ENCODE peak calls at places on chromosome 3, in six cellular contexts. One of them, this sample, is unnamed.

GRCh38 chr3:194740859-194741486 is 55.3 kb downstream of the FAM43A start:
- DNase-seq in PC-9: peak; percentile 100
- DNase-seq in cerebellar cortex: no peak
- DNase-seq in activated CD8-positive, alpha-beta memory T cell treated with anti-CD3 and anti-CD28 coated beads, Interleukin-2, amount 50 U/mL, for 4 hours: no peak
- DNase-seq in OCI-LY7: no peak
- DNase-seq in GM20000: no peak
- DNase-seq in this sample: peak; percentile 91

GRCh38 chr3:64523324-64523723 is 164.5 kb downstream of the ADAMTS9 start:
- DNase-seq in GM20000: no peak
- DNase-seq in OCI-LY7: no peak
- DNase-seq in PC-9: no peak
- DNase-seq in activated CD8-positive, alpha-beta memory T cell treated with anti-CD3 and anti-CD28 coated beads, Interleukin-2, amount 50 U/mL, for 4 hours: no peak
- DNase-seq in cerebellar cortex: no peak
- DNase-seq in this sample: no peak

GRCh38 chr3:45551214-45552010 is 43.1 kb upstream of the LIMD1 start:
- DNase-seq in PC-9: peak; percentile 79
- DNase-seq in cerebellar cortex: no peak
- DNase-seq in GM20000: no peak
- DNase-seq in OCI-LY7: no peak
- DNase-seq in activated CD8-positive, alpha-beta memory T cell treated with anti-CD3 and anti-CD28 coated beads, Interleukin-2, amount 50 U/mL, for 4 hours: no peak
- DNase-seq in this sample: peak; percentile 39

GRCh38 chr3:37161351-37161750 is 13.0 kb downstream of the LRRFIP2 start:
- DNase-seq in cerebellar cortex: no peak
- DNase-seq in PC-9: no peak
- DNase-seq in GM20000: no peak
- DNase-seq in activated CD8-positive, alpha-beta memory T cell treated with anti-CD3 and anti-CD28 coated beads, Interleukin-2, amount 50 U/mL, for 4 hours: no peak
- DNase-seq in OCI-LY7: no peak
- DNase-seq in this sample: no peak

GRCh38 chr3:175211481-175211880 is 352.3 kb downstream of the NAALADL2 start:
- DNase-seq in OCI-LY7: no peak
- DNase-seq in cerebellar cortex: no peak
- DNase-seq in PC-9: no peak
- DNase-seq in activated CD8-positive, alpha-beta memory T cell treated with anti-CD3 and anti-CD28 coated beads, Interleukin-2, amount 50 U/mL, for 4 hours: no peak
- DNase-seq in GM20000: no peak
- DNase-seq in this sample: no peak

GRCh38 chr3:120438971-120439370 is 11.8 kb downstream of the FSTL1 start:
- DNase-seq in PC-9: no peak
- DNase-seq in activated CD8-positive, alpha-beta memory T cell treated with anti-CD3 and anti-CD28 coated beads, Interleukin-2, amount 50 U/mL, for 4 hours: no peak
- DNase-seq in cerebellar cortex: no peak
- DNase-seq in OCI-LY7: no peak
- DNase-seq in GM20000: no peak
- DNase-seq in this sample: no peak

GRCh38 chr3:16048435-16049318 is 125.8 kb upstream of the GALNT15 start:
- DNase-seq in activated CD8-positive, alpha-beta memory T cell treated with anti-CD3 and anti-CD28 coated beads, Interleukin-2, amount 50 U/mL, for 4 hours: peak; percentile 22
- DNase-seq in cerebellar cortex: peak; percentile 83
- DNase-seq in PC-9: peak; percentile 36
- DNase-seq in GM20000: peak; percentile 75
- DNase-seq in OCI-LY7: peak; percentile 62
- DNase-seq in this sample: peak; percentile 61

GRCh38 chr3:72679540-72680198 is 168.6 kb downstream of the SHQ1 start:
- DNase-seq in PC-9: no peak
- DNase-seq in activated CD8-positive, alpha-beta memory T cell treated with anti-CD3 and anti-CD28 coated beads, Interleukin-2, amount 50 U/mL, for 4 hours: no peak
- DNase-seq in OCI-LY7: peak; percentile 11
- DNase-seq in cerebellar cortex: no peak
- DNase-seq in GM20000: peak; percentile 44
- DNase-seq in this sample: no peak

GRCh38 chr3:185722920-185723319 is 101.9 kb downstream of the IGF2BP2 start:
- DNase-seq in cerebellar cortex: no peak
- DNase-seq in GM20000: no peak
- DNase-seq in activated CD8-positive, alpha-beta memory T cell treated with anti-CD3 and anti-CD28 coated beads, Interleukin-2, amount 50 U/mL, for 4 hours: no peak
- DNase-seq in PC-9: no peak
- DNase-seq in OCI-LY7: no peak
- DNase-seq in this sample: no peak

GRCh38 chr3:39255503-39256325 is 24.1 kb downstream of the CX3CR1 start:
- DNase-seq in PC-9: no peak
- DNase-seq in cerebellar cortex: no peak
- DNase-seq in activated CD8-positive, alpha-beta memory T cell treated with anti-CD3 and anti-CD28 coated beads, Interleukin-2, amount 50 U/mL, for 4 hours: no peak
- DNase-seq in GM20000: peak; percentile 73
- DNase-seq in OCI-LY7: peak; percentile 95
- DNase-seq in this sample: no peak

GRCh38 chr3:10933021-10933420 is 59.5 kb upstream of the SLC6A1 start:
- DNase-seq in GM20000: no peak
- DNase-seq in cerebellar cortex: no peak
- DNase-seq in activated CD8-positive, alpha-beta memory T cell treated with anti-CD3 and anti-CD28 coated beads, Interleukin-2, amount 50 U/mL, for 4 hours: no peak
- DNase-seq in OCI-LY7: no peak
- DNase-seq in PC-9: no peak
- DNase-seq in this sample: no peak

GRCh38 chr3:51539291-51539891 is 872 bp downstream of the RAD54L2 start:
- DNase-seq in GM20000: peak; percentile 43
- DNase-seq in activated CD8-positive, alpha-beta memory T cell treated with anti-CD3 and anti-CD28 coated beads, Interleukin-2, amount 50 U/mL, for 4 hours: peak; percentile 35
- DNase-seq in cerebellar cortex: peak; percentile 36
- DNase-seq in OCI-LY7: peak; percentile 51
- DNase-seq in PC-9: peak; percentile 49
- DNase-seq in this sample: no peak

GRCh38 chr3:79467721-79468120 is 300.1 kb downstream of the ROBO1 start:
- DNase-seq in activated CD8-positive, alpha-beta memory T cell treated with anti-CD3 and anti-CD28 coated beads, Interleukin-2, amount 50 U/mL, for 4 hours: no peak
- DNase-seq in GM20000: no peak
- DNase-seq in OCI-LY7: no peak
- DNase-seq in cerebellar cortex: no peak
- DNase-seq in PC-9: no peak
- DNase-seq in this sample: no peak

GRCh38 chr3:20323307-20323927 is 137.4 kb upstream of the SGO1 start:
- DNase-seq in activated CD8-positive, alpha-beta memory T cell treated with anti-CD3 and anti-CD28 coated beads, Interleukin-2, amount 50 U/mL, for 4 hours: no peak
- DNase-seq in OCI-LY7: no peak
- DNase-seq in cerebellar cortex: no peak
- DNase-seq in PC-9: peak; percentile 41
- DNase-seq in GM20000: no peak
- DNase-seq in this sample: no peak

GRCh38 chr3:134057006-134057832 is 27.5 kb upstream of the SLCO2A1 start:
- DNase-seq in PC-9: no peak
- DNase-seq in OCI-LY7: no peak
- DNase-seq in activated CD8-positive, alpha-beta memory T cell treated with anti-CD3 and anti-CD28 coated beads, Interleukin-2, amount 50 U/mL, for 4 hours: no peak
- DNase-seq in cerebellar cortex: no peak
- DNase-seq in GM20000: no peak
- DNase-seq in this sample: no peak

GRCh38 chr3:123791417-123791816 is 92.7 kb downstream of the MYLK start:
- DNase-seq in cerebellar cortex: no peak
- DNase-seq in OCI-LY7: no peak
- DNase-seq in activated CD8-positive, alpha-beta memory T cell treated with anti-CD3 and anti-CD28 coated beads, Interleukin-2, amount 50 U/mL, for 4 hours: no peak
- DNase-seq in GM20000: no peak
- DNase-seq in PC-9: no peak
- DNase-seq in this sample: no peak

GRCh38 chr3:128070898-128071591 is 18.8 kb downstream of the SEC61A1 start:
- DNase-seq in GM20000: no peak
- DNase-seq in PC-9: no peak
- DNase-seq in activated CD8-positive, alpha-beta memory T cell treated with anti-CD3 and anti-CD28 coated beads, Interleukin-2, amount 50 U/mL, for 4 hours: no peak
- DNase-seq in OCI-LY7: no peak
- DNase-seq in cerebellar cortex: no peak
- DNase-seq in this sample: no peak

GRCh38 chr3:27253831-27254230 is 115.4 kb downstream of the NEK10 start:
- DNase-seq in activated CD8-positive, alpha-beta memory T cell treated with anti-CD3 and anti-CD28 coated beads, Interleukin-2, amount 50 U/mL, for 4 hours: no peak
- DNase-seq in OCI-LY7: peak; percentile 5
- DNase-seq in GM20000: peak; percentile 11
- DNase-seq in PC-9: peak; percentile 37
- DNase-seq in cerebellar cortex: peak; percentile 19
- DNase-seq in this sample: peak; percentile 51

GRCh38 chr3:172043233-172043632 is 3.9 kb downstream of the FNDC3B start:
- DNase-seq in GM20000: no peak
- DNase-seq in cerebellar cortex: no peak
- DNase-seq in PC-9: no peak
- DNase-seq in OCI-LY7: no peak
- DNase-seq in activated CD8-positive, alpha-beta memory T cell treated with anti-CD3 and anti-CD28 coated beads, Interleukin-2, amount 50 U/mL, for 4 hours: no peak
- DNase-seq in this sample: no peak

GRCh38 chr3:152389316-152389934 is 120.7 kb downstream of the MBNL1 start:
- DNase-seq in cerebellar cortex: no peak
- DNase-seq in OCI-LY7: no peak
- DNase-seq in GM20000: no peak
- DNase-seq in activated CD8-positive, alpha-beta memory T cell treated with anti-CD3 and anti-CD28 coated beads, Interleukin-2, amount 50 U/mL, for 4 hours: no peak
- DNase-seq in PC-9: peak; percentile 47
- DNase-seq in this sample: no peak

GRCh38 chr3:31908391-31909097 is 72.5 kb downstream of the OSBPL10 start:
- DNase-seq in OCI-LY7: peak; percentile 74
- DNase-seq in GM20000: no peak
- DNase-seq in cerebellar cortex: no peak
- DNase-seq in PC-9: no peak
- DNase-seq in activated CD8-positive, alpha-beta memory T cell treated with anti-CD3 and anti-CD28 coated beads, Interleukin-2, amount 50 U/mL, for 4 hours: no peak
- DNase-seq in this sample: peak; percentile 7

GRCh38 chr3:153028336-153028735 is 133.7 kb upstream of the RAP2B start:
- DNase-seq in cerebellar cortex: peak; percentile 11
- DNase-seq in activated CD8-positive, alpha-beta memory T cell treated with anti-CD3 and anti-CD28 coated beads, Interleukin-2, amount 50 U/mL, for 4 hours: no peak
- DNase-seq in GM20000: no peak
- DNase-seq in OCI-LY7: no peak
- DNase-seq in PC-9: no peak
- DNase-seq in this sample: no peak

GRCh38 chr3:184944221-184944620 is 132.3 kb downstream of the VPS8 start:
- DNase-seq in GM20000: no peak
- DNase-seq in PC-9: no peak
- DNase-seq in OCI-LY7: no peak
- DNase-seq in cerebellar cortex: no peak
- DNase-seq in activated CD8-positive, alpha-beta memory T cell treated with anti-CD3 and anti-CD28 coated beads, Interleukin-2, amount 50 U/mL, for 4 hours: no peak
- DNase-seq in this sample: no peak

GRCh38 chr3:152505926-152506325 is 237.2 kb downstream of the MBNL1 start:
- DNase-seq in PC-9: no peak
- DNase-seq in cerebellar cortex: no peak
- DNase-seq in GM20000: peak; percentile 38
- DNase-seq in OCI-LY7: no peak
- DNase-seq in activated CD8-positive, alpha-beta memory T cell treated with anti-CD3 and anti-CD28 coated beads, Interleukin-2, amount 50 U/mL, for 4 hours: no peak
- DNase-seq in this sample: no peak

GRCh38 chr3:141341536-141341935 is 26.8 kb upstream of the ZBTB38 start:
- DNase-seq in activated CD8-positive, alpha-beta memory T cell treated with anti-CD3 and anti-CD28 coated beads, Interleukin-2, amount 50 U/mL, for 4 hours: no peak
- DNase-seq in OCI-LY7: no peak
- DNase-seq in GM20000: no peak
- DNase-seq in cerebellar cortex: no peak
- DNase-seq in PC-9: no peak
- DNase-seq in this sample: no peak

GRCh38 chr3:106714400-106714799 is 662.8 kb upstream of the CCDC54 start:
- DNase-seq in cerebellar cortex: no peak
- DNase-seq in OCI-LY7: no peak
- DNase-seq in GM20000: no peak
- DNase-seq in PC-9: no peak
- DNase-seq in activated CD8-positive, alpha-beta memory T cell treated with anti-CD3 and anti-CD28 coated beads, Interleukin-2, amount 50 U/mL, for 4 hours: no peak
- DNase-seq in this sample: no peak

GRCh38 chr3:17841190-17841828 is 98.9 kb upstream of the TBC1D5 start:
- DNase-seq in activated CD8-positive, alpha-beta memory T cell treated with anti-CD3 and anti-CD28 coated beads, Interleukin-2, amount 50 U/mL, for 4 hours: peak; percentile 77
- DNase-seq in cerebellar cortex: peak; percentile 71
- DNase-seq in PC-9: no peak
- DNase-seq in OCI-LY7: peak; percentile 73
- DNase-seq in GM20000: peak; percentile 69
- DNase-seq in this sample: peak; percentile 45

GRCh38 chr3:3605181-3605580 is 194.1 kb upstream of the LRRN1 start:
- DNase-seq in PC-9: no peak
- DNase-seq in activated CD8-positive, alpha-beta memory T cell treated with anti-CD3 and anti-CD28 coated beads, Interleukin-2, amount 50 U/mL, for 4 hours: no peak
- DNase-seq in OCI-LY7: no peak
- DNase-seq in cerebellar cortex: no peak
- DNase-seq in GM20000: no peak
- DNase-seq in this sample: no peak

This sample was measured in HCT116.